ENCODE peak calls at places on chromosomes 12 and 14, in five cellular contexts. B is IMR-90, M is psoas muscle, E is heart left ventricle, P is right lobe of liver. J is an unnamed sample.
A peak's percentile ranks its signal among the peaks of the same experiment; 100 is the strongest.

GRCh38 chr14:35897616-35898111 is 71.5 kb downstream of the BRMS1L start:
- DNase-seq in B (no peak), E (no peak), M (no peak), P (no peak), J (no peak)

GRCh38 chr14:58663494-58664111 is 25.8 kb downstream of the DACT1 start:
- DNase-seq in P (no peak), M (no peak), B (peak; percentile 90), E (no peak), J (no peak)

GRCh38 chr14:37565550-37565949 is 29.5 kb downstream of the FOXA1 start:
- DNase-seq in E (no peak), B (no peak), P (no peak), M (no peak), J (no peak)

GRCh38 chr12:95955549-95956159 is 12.5 kb downstream of the AMDHD1 start:
- DNase-seq in M (no peak), B (no peak), E (no peak), P (no peak), J (no peak)

GRCh38 chr12:67515679-67516363 is 132.7 kb upstream of the DYRK2 start:
- DNase-seq in P (no peak), M (no peak), E (no peak), B (no peak), J (no peak)

GRCh38 chr14:72692678-72693077 is 201.2 kb downstream of the DPF3 start:
- DNase-seq in M (no peak), E (no peak), P (no peak), B (no peak), J (no peak)

GRCh38 chr12:27711312-27711682 is 665 bp downstream of the MRPS35 start:
- DNase-seq in E (no peak), M (no peak), P (no peak), B (no peak), J (no peak)

GRCh38 chr14:67240168-67240932 is 885 bp upstream of the PALS1 start:
- DNase-seq in P (peak; percentile 82), E (peak; percentile 49), B (peak; percentile 11), M (peak; percentile 77), J (peak; percentile 87)

GRCh38 chr12:124833693-124834122 is 30.0 kb downstream of the SCARB1 start:
- DNase-seq in P (no peak), B (no peak), E (no peak), M (peak; percentile 81), J (no peak)

GRCh38 chr14:99899578-99900178 is 106.5 kb downstream of the EML1 start:
- DNase-seq in B (peak; percentile 47), M (no peak), E (no peak), P (no peak), J (no peak)

GRCh38 chr14:64943556-64943955 is 1.0 kb upstream of the GPX2 start:
- DNase-seq in P (no peak), B (no peak), E (no peak), M (no peak), J (no peak)

GRCh38 chr12:14410841-14411569 is 45.5 kb downstream of the ATF7IP start:
- DNase-seq in P (no peak), M (no peak), E (no peak), B (no peak), J (no peak)

GRCh38 chr12:64461634-64462414 is 9.9 kb downstream of the TBK1 start:
- DNase-seq in P (no peak), E (no peak), M (no peak), B (peak; percentile 78), J (no peak)

GRCh38 chr14:82806426-82806825 is 1272.8 kb upstream of the SEL1L start:
- DNase-seq in B (no peak), E (no peak), M (no peak), P (no peak), J (no peak)

GRCh38 chr12:120462099-120462640 is 7.4 kb downstream of the SRSF9 start:
- DNase-seq in E (no peak), P (no peak), B (no peak), M (no peak), J (no peak)

GRCh38 chr12:79183003-79183402 is 318.4 kb downstream of the SYT1 start:
- DNase-seq in M (no peak), E (no peak), B (peak; percentile 57), P (no peak), J (no peak)

GRCh38 chr12:7749442-7749841 is 2.3 kb upstream of the CLEC4C start:
- DNase-seq in B (no peak), P (no peak), E (no peak), M (no peak), J (no peak)

GRCh38 chr14:35682802-35683201 is 126.3 kb downstream of the RALGAPA1 start:
- DNase-seq in B (peak; percentile 53), M (no peak), E (no peak), P (no peak), J (no peak)

GRCh38 chr12:57299514-57300016 is 48.6 kb upstream of the STAC3 start:
- DNase-seq in P (no peak), M (no peak), B (peak; percentile 37), E (no peak), J (no peak)

GRCh38 chr14:28308727-28309126 is 457.9 kb upstream of the FOXG1 start:
- DNase-seq in M (no peak), B (no peak), E (no peak), P (no peak), J (no peak)

GRCh38 chr14:67589212-67589770 is 10.8 kb downstream of the PIGH start:
- DNase-seq in E (no peak), M (no peak), B (no peak), P (no peak), J (no peak)

GRCh38 chr14:103713304-103714062 is 1.8 kb downstream of the XRCC3 start:
- DNase-seq in P (no peak), M (no peak), E (no peak), B (no peak), J (no peak)

GRCh38 chr12:11321980-11322379 is 11.7 kb upstream of the PRB4 start:
- DNase-seq in E (no peak), M (no peak), P (no peak), B (no peak), J (no peak)

GRCh38 chr12:7150841-7151240 is 20.7 kb downstream of the CLSTN3 start:
- DNase-seq in B (no peak), E (no peak), M (no peak), P (no peak), J (peak; percentile 58)

GRCh38 chr12:132904718-132905328 is 17.4 kb upstream of the CHFR start:
- DNase-seq in M (peak; percentile 90), B (no peak), E (peak; percentile 79), P (peak; percentile 77), J (peak; percentile 92)

GRCh38 chr14:68514611-68515194 is 278.2 kb downstream of the ZFP36L1 start:
- DNase-seq in M (no peak), E (no peak), P (no peak), B (no peak), J (no peak)

GRCh38 chr12:51533799-51534198 is 57.2 kb upstream of the SCN8A start:
- DNase-seq in P (no peak), B (peak; percentile 36), M (no peak), E (no peak), J (no peak)

GRCh38 chr12:101813117-101813516 is 17.6 kb downstream of the GNPTAB start:
- DNase-seq in M (no peak), P (no peak), B (no peak), E (no peak), J (no peak)

GRCh38 chr12:119624971-119625370 is 31.4 kb downstream of the TMEM233 start:
- DNase-seq in E (no peak), M (no peak), P (no peak), B (no peak), J (no peak)

GRCh38 chr12:23640754-23641153 is 308.7 kb downstream of the SOX5 start:
- DNase-seq in M (no peak), E (no peak), P (no peak), B (no peak), J (no peak)

GRCh38 chr14:28744126-28744525 is 22.5 kb upstream of the FOXG1 start:
- DNase-seq in P (no peak), M (no peak), B (no peak), E (no peak), J (no peak)

GRCh38 chr14:24392327-24393098 is 6.3 kb upstream of the NYNRIN start:
- DNase-seq in B (peak; percentile 67), E (no peak), P (no peak), M (no peak), J (no peak)

GRCh38 chr12:98896938-98897337 is 251.8 kb downstream of the APAF1 start:
- DNase-seq in P (no peak), M (no peak), E (no peak), B (peak; percentile 4), J (no peak)

GRCh38 chr12:6827982-6828670 is at the start of gene P3H3:
- DNase-seq in B (peak; percentile 47), P (no peak), M (no peak), E (no peak), J (no peak)

DNA sequence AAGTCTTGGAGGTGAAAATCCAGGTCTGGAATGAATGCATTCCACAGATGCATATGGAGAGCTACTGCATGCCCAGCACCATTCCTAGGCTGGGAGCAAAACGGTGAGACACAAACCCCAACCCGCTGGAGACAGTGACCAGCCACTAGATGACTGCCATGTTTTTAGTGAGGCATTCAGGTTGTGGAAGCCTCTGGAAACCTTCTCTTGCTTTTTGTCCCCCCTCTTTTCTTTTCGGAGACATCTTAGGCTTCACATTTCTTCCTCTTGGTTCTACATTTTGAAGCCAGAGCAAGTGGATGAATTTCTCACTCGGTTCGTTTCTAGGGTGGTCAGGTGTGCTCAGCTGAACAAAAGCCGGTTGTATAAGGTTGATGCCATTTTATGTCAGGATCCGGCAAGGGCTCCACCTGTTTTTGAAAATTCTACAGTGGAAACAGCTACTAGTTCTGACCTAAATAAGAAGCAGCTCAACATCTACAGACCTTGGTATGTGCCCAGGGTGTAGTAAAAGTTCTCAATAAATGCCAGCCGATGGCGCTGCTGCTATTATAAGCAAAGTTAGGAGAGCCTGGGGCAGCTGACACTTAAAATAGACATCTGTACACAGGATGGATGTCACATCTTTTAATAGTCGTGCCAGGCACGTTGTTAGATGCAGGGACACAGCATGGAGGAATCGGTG is 1.8 kb upstream of the ZNF839 start:
- DNase-seq in M (peak; percentile 77), B (no peak), P (no peak), E (peak; percentile 57), J (peak; percentile 57)
- H3K4me1 ChIP-seq in M (peaks cover 33% of the 10 kb centered on the region), B (peaks cover 15% of the 10 kb centered on the region), P (peaks cover 33% of the 10 kb centered on the region), E (peaks cover 28% of the 10 kb centered on the region), J (peaks cover 36% of the 10 kb centered on the region)

GRCh38 chr14:90803249-90803648 is 13.0 kb downstream of the TTC7B start:
- DNase-seq in B (no peak), P (no peak), E (no peak), M (peak; percentile 8), J (no peak)
- TF ChIP-seq CTCF in B (no peak), P (no peak), E (no peak), M (no peak), J (no peak)

GRCh38 chr12:4202482-4202881 is 71.1 kb upstream of the CCND2 start:
- DNase-seq in B (no peak), P (no peak), M (no peak), E (no peak), J (no peak)
- H3K4me1 ChIP-seq in B (no peaks in the 10 kb centered on the region), P (no peaks in the 10 kb centered on the region), M (no peaks in the 10 kb centered on the region), E (no peaks in the 10 kb centered on the region), J (no peaks in the 10 kb centered on the region)

GRCh38 chr12:54002915-54003339 is 3.0 kb downstream of the HOXC9 start:
- DNase-seq in P (no peak), M (peak; percentile 77), B (no peak), E (no peak), J (no peak)

GRCh38 chr12:54005531-54005852 is 3.3 kb upstream of the HOXC8 start:
- DNase-seq in E (no peak), P (no peak), B (no peak), M (peak; percentile 64), J (no peak)

GRCh38 chr12:54003625-54004024 is 3.7 kb downstream of the HOXC9 start:
- DNase-seq in B (no peak), M (no peak), E (no peak), P (no peak), J (no peak)

GRCh38 chr12:54004841-54005530 is 3.8 kb upstream of the HOXC8 start:
- DNase-seq in B (no peak), P (no peak), E (no peak), M (peak; percentile 78), J (no peak)

GRCh38 chr12:54004063-54004840 is 4.3 kb downstream of the HOXC9 start:
- DNase-seq in M (peak; percentile 46), E (no peak), P (no peak), B (no peak), J (no peak)
- TF ChIP-seq CTCF in M (no peak), E (no peak), P (no peak), B (no peak), J (no peak)